ENCODE peak calls at places on chromosomes 11 and 22, in five cellular contexts. One of them, this sample, is unnamed.

GRCh38 chr11:12125609-12126149 is 15.3 kb downstream of the MICAL2 start:
- DNase-seq in GM12878: no peak
- DNase-seq in K562: no peak
- DNase-seq in A549: no peak
- DNase-seq in HepG2: no peak
- DNase-seq in this sample: no peak

GRCh38 chr22:46006379-46007002 is 29.5 kb upstream of the WNT7B start:
- DNase-seq in HepG2: peak
- DNase-seq in GM12878: no peak
- DNase-seq in K562: peak
- DNase-seq in A549: peak
- DNase-seq in this sample: peak

GRCh38 chr11:63619967-63620366 is 5.7 kb upstream of the PLAAT3 start:
- DNase-seq in HepG2: no peak
- DNase-seq in A549: no peak
- DNase-seq in K562: no peak
- DNase-seq in GM12878: no peak
- DNase-seq in this sample: no peak

GRCh38 chr11:130219148-130219547 is 59.6 kb downstream of the ST14 start:
- DNase-seq in A549: no peak
- DNase-seq in K562: no peak
- DNase-seq in HepG2: no peak
- DNase-seq in GM12878: no peak
- DNase-seq in this sample: no peak

GRCh38 chr11:77560605-77561004 is 29.1 kb upstream of the AQP11 start:
- DNase-seq in A549: peak
- DNase-seq in GM12878: no peak
- DNase-seq in K562: no peak
- DNase-seq in HepG2: peak
- DNase-seq in this sample: no peak

GRCh38 chr11:113796663-113797259 is 17.2 kb downstream of the CLDN25 start:
- DNase-seq in HepG2: peak
- DNase-seq in GM12878: no peak
- DNase-seq in K562: peak
- DNase-seq in A549: peak
- DNase-seq in this sample: peak

GRCh38 chr11:57515332-57516060 is at the start of gene SLC43A1:
- DNase-seq in HepG2: peak
- DNase-seq in GM12878: no peak
- DNase-seq in K562: peak
- DNase-seq in A549: no peak
- DNase-seq in this sample: peak

GRCh38 chr11:78784321-78785061 is 209.8 kb upstream of the NARS2 start:
- DNase-seq in GM12878: no peak
- DNase-seq in HepG2: no peak
- DNase-seq in K562: no peak
- DNase-seq in A549: no peak
- DNase-seq in this sample: no peak

GRCh38 chr11:57324154-57324885 is 432 bp downstream of the TNKS1BP1 start:
- DNase-seq in GM12878: no peak
- DNase-seq in HepG2: no peak
- DNase-seq in K562: peak
- DNase-seq in A549: peak
- DNase-seq in this sample: peak

GRCh38 chr11:79304599-79305212 is 136.1 kb downstream of the TENM4 start:
- DNase-seq in HepG2: no peak
- DNase-seq in K562: no peak
- DNase-seq in A549: no peak
- DNase-seq in GM12878: no peak
- DNase-seq in this sample: no peak

GRCh38 chr11:104332110-104332509 is 168.2 kb upstream of the PDGFD start:
- DNase-seq in HepG2: peak
- DNase-seq in K562: no peak
- DNase-seq in GM12878: no peak
- DNase-seq in A549: peak
- DNase-seq in this sample: peak

DNA sequence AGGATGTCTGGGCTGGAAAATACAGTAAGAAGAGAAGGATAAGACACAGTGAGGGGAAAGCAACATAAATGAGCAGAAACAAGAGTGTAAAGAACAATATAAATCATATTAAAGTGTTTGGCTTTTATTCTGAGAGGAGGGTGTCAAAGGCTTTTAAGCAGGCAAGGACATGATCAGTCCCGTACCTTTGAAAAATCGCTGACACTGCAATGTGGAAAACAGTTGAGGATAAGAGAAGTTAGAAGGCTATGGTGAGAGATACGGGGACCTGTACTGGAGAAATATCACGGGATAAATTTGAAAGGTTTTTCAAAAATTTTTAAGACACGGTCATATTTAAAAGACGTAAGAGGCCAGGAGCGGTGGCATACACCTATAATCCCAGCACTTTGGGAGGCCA is 30.3 kb downstream of the CDON start:
- DNase-seq in K562: no peak
- DNase-seq in HepG2: no peak
- DNase-seq in A549: no peak
- DNase-seq in GM12878: no peak
- DNase-seq in this sample: no peak
- TF ChIP-seq JUNB in K562: no peak
- TF ChIP-seq JUNB in HepG2: no peak
- TF ChIP-seq JUNB in A549: no peak
- TF ChIP-seq JUNB in GM12878: no peak
- TF ChIP-seq JUNB in this sample: no peak

GRCh38 chr11:48004456-48004855 is 24.1 kb downstream of the PTPRJ start:
- DNase-seq in HepG2: no peak
- DNase-seq in GM12878: no peak
- DNase-seq in K562: no peak
- DNase-seq in A549: no peak
- DNase-seq in this sample: no peak

GRCh38 chr11:48005878-48006277 is 25.5 kb downstream of the PTPRJ start:
- DNase-seq in GM12878: no peak
- DNase-seq in HepG2: no peak
- DNase-seq in K562: no peak
- DNase-seq in A549: no peak
- DNase-seq in this sample: no peak

GRCh38 chr11:48003926-48004325 is 23.6 kb downstream of the PTPRJ start:
- DNase-seq in GM12878: no peak
- DNase-seq in HepG2: no peak
- DNase-seq in K562: no peak
- DNase-seq in A549: no peak
- DNase-seq in this sample: no peak

GRCh38 chr11:48006301-48006992 is 26.1 kb downstream of the PTPRJ start:
- DNase-seq in A549: no peak
- DNase-seq in HepG2: no peak
- DNase-seq in K562: peak
- DNase-seq in GM12878: peak
- DNase-seq in this sample: no peak

DNA sequence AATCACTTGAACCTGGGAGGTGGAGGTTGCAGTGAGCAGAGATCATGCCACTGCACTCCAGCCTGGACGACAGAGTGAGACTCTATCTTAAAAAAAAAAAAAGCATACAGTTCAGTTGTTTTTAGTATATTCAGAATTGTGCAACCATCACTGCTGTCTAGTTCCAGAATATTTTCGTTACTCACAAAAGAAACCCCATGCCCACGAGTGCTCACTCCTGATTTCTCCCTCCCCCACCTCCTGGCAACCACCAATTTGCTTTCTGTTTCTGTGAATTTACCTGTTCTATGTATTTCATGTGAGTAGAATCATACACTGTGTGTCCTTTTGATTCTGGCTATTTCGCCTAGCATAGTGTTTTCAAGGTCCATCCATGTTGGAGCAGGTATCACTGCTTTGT is 24.8 kb downstream of the PTPRJ start:
- DNase-seq in GM12878: no peak
- DNase-seq in K562: no peak
- DNase-seq in A549: no peak
- DNase-seq in HepG2: no peak
- DNase-seq in this sample: no peak
- TF ChIP-seq JUNB in GM12878: peak
- TF ChIP-seq JUNB in K562: no peak
- TF ChIP-seq JUNB in A549: no peak
- TF ChIP-seq JUNB in HepG2: no peak
- TF ChIP-seq JUNB in this sample: no peak

GRCh38 chr22:37985751-37986281 is 1.5 kb upstream of the SOX10 start:
- DNase-seq in GM12878: no peak
- DNase-seq in A549: no peak
- DNase-seq in K562: no peak
- DNase-seq in HepG2: no peak
- DNase-seq in this sample: no peak

GRCh38 chr22:37985050-37985585 is 763 bp upstream of the SOX10 start:
- DNase-seq in K562: no peak
- DNase-seq in A549: no peak
- DNase-seq in GM12878: no peak
- DNase-seq in HepG2: no peak
- DNase-seq in this sample: no peak

GRCh38 chr22:37982151-37982838 is 2.1 kb downstream of the SOX10 start:
- DNase-seq in HepG2: no peak
- DNase-seq in A549: no peak
- DNase-seq in K562: no peak
- DNase-seq in GM12878: no peak
- DNase-seq in this sample: no peak

GRCh38 chr22:37982938-37983859 is 1.2 kb downstream of the SOX10 start:
- DNase-seq in HepG2: no peak
- DNase-seq in K562: peak
- DNase-seq in GM12878: no peak
- DNase-seq in A549: no peak
- DNase-seq in this sample: peak

DNA sequence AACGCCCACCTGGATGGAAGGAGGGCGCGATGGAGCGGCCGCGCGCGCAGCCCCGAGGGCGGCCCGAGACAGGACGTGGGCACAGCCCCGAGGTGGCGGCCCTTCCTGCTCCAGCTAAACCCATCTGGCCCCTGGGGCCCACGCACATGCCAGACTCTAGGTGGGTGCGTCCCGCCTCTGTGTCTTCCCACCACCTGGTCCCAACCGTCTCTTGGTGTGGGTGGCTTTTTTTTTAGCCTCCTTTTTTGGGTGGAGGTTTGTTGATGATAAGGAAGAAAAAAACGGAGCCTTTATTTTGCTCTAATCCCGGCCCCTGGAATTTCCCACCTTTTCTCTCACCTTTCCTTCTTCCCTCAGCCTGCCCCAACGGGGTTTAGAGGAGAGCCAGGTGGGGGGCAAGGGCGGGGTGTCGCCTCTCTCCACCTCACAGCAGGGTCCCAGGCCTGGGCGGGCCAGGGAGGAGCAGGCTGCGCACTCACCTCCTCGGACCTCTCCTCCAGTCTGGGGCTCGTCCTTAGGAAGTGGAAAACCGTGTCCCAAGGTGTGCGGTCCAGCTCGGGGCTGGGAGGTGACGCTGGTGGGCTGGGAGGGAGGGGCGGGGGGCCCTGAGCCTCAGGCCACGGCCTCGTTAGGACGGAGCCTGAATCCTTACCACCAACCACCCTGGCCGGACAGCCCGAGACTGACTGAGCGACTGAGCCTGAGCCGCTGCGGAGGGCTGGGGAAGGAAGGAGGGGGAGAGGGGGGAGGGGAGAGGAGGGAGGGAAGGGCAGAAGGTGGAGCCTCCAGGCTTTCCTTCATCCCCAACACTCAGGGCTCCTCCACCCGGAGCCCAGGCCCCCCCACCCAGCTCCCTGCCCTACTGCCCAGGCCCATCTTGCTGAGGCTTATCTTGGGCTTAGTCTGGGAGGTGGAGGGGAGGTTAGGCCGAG is at the start of gene SOX10:
- DNase-seq in K562: no peak
- DNase-seq in GM12878: no peak
- DNase-seq in A549: no peak
- DNase-seq in HepG2: no peak
- DNase-seq in this sample: peak
- TF ChIP-seq JUNB in K562: no peak
- TF ChIP-seq JUNB in GM12878: no peak
- TF ChIP-seq JUNB in A549: no peak
- TF ChIP-seq JUNB in HepG2: no peak
- TF ChIP-seq JUNB in this sample: no peak

GRCh38 chr11:44936527-44936926 is 14.2 kb downstream of the TP53I11 start:
- DNase-seq in GM12878: no peak
- DNase-seq in HepG2: peak
- DNase-seq in K562: peak
- DNase-seq in A549: peak
- DNase-seq in this sample: peak
- TF ChIP-seq JUNB in GM12878: no peak
- TF ChIP-seq JUNB in HepG2: no peak
- TF ChIP-seq JUNB in K562: no peak
- TF ChIP-seq JUNB in A549: no peak
- TF ChIP-seq JUNB in this sample: no peak